ENCODE peak calls at places on chromosomes 12 and 14, in five cellular contexts. W is SK-N-SH, S is HepG2, U is K562, J is HCT116. O is an unnamed sample.

GRCh38 chr12:52781399-52782082 is 4.4 kb upstream of the KRT76 start:
- DNase-seq in W (no peak), S (no peak), U (no peak), J (no peak), O (no peak)

GRCh38 chr14:32611752-32612151 is 282.7 kb downstream of the AKAP6 start:
- DNase-seq in W (no peak), S (no peak), U (no peak), J (no peak), O (no peak)

GRCh38 chr12:52585951-52586350 is 12.3 kb upstream of the KRT74 start:
- DNase-seq in W (no peak), S (no peak), U (no peak), J (no peak), O (no peak)

GRCh38 chr12:95976416-95976832 is 19.7 kb downstream of the HAL start:
- DNase-seq in W (no peak), S (peak), U (no peak), J (no peak), O (no peak)

GRCh38 chr14:21711360-21711961 is 37.8 kb upstream of the OR4E1 start:
- DNase-seq in W (peak), S (peak), U (peak), J (peak), O (no peak)

GRCh38 chr12:68223067-68223747 is 2.4 kb downstream of the IL26 start:
- DNase-seq in W (peak), S (peak), U (peak), J (peak), O (peak)

GRCh38 chr14:28831126-28831525 is 64.5 kb downstream of the FOXG1 start:
- DNase-seq in W (no peak), S (no peak), U (no peak), J (no peak), O (peak)

GRCh38 chr12:23618718-23619117 is 330.8 kb downstream of the SOX5 start:
- DNase-seq in W (no peak), S (no peak), U (no peak), J (no peak), O (peak)

GRCh38 chr12:91986084-91986483 is 159.6 kb downstream of the BTG1 start:
- DNase-seq in W (no peak), S (peak), U (no peak), J (no peak), O (no peak)

GRCh38 chr12:93982847-93983315 is 165.5 kb upstream of the PLXNC1 start:
- DNase-seq in W (no peak), S (no peak), U (no peak), J (no peak), O (no peak)

GRCh38 chr12:123715151-123715676 is 3.1 kb downstream of the ATP6V0A2 start:
- DNase-seq in W (no peak), S (no peak), U (no peak), J (no peak), O (no peak)

GRCh38 chr12:31629756-31630732 is 29.4 kb upstream of the ETFBKMT start:
- DNase-seq in W (no peak), S (no peak), U (no peak), J (no peak), O (no peak)

GRCh38 chr14:65958664-65959562 is 527.3 kb upstream of the CCDC196 start:
- DNase-seq in W (peak), S (peak), U (peak), J (peak), O (no peak)

GRCh38 chr14:34301107-34301734 is 160.8 kb downstream of the SPTSSA start:
- DNase-seq in W (peak), S (peak), U (peak), J (peak), O (peak)

GRCh38 chr12:109182041-109182839 is 65.9 kb downstream of the ACACB start:
- DNase-seq in W (no peak), S (no peak), U (no peak), J (no peak), O (no peak)

GRCh38 chr12:31950088-31950487 is 9.1 kb upstream of the RESF1 start:
- DNase-seq in W (no peak), S (no peak), U (no peak), J (no peak), O (no peak)

GRCh38 chr12:57280234-57281062 is 29.5 kb upstream of the STAC3 start:
- DNase-seq in W (no peak), S (peak), U (peak), J (peak), O (peak)

GRCh38 chr14:36363704-36364103 is 43.3 kb upstream of the MBIP start:
- DNase-seq in W (no peak), S (no peak), U (no peak), J (no peak), O (no peak)

GRCh38 chr14:68902357-68902756 is 76.7 kb downstream of the ACTN1 start:
- DNase-seq in W (no peak), S (no peak), U (no peak), J (no peak), O (no peak)

GRCh38 chr14:79911762-79912161 is 299.5 kb downstream of the DIO2 start:
- DNase-seq in W (no peak), S (no peak), U (no peak), J (no peak), O (no peak)

GRCh38 chr14:69543341-69544249 is 31.1 kb downstream of the CCDC177 start:
- DNase-seq in W (no peak), S (no peak), U (no peak), J (peak), O (no peak)

GRCh38 chr14:102848830-102849521 is 71.7 kb downstream of the TRAF3 start:
- DNase-seq in W (peak), S (no peak), U (no peak), J (no peak), O (no peak)

GRCh38 chr12:96687719-96688118 is 198.3 kb downstream of the CFAP54 start:
- DNase-seq in W (no peak), S (no peak), U (no peak), J (no peak), O (no peak)

GRCh38 chr14:62709773-62710172 is 335.5 kb downstream of the KCNH5 start:
- DNase-seq in W (no peak), S (no peak), U (no peak), J (no peak), O (no peak)

GRCh38 chr14:62706217-62706616 is 339.0 kb downstream of the KCNH5 start:
- DNase-seq in W (no peak), S (no peak), U (no peak), J (no peak), O (no peak)

GRCh38 chr14:62710811-62711210 is 334.4 kb downstream of the KCNH5 start:
- DNase-seq in W (no peak), S (no peak), U (no peak), J (no peak), O (no peak)

DNA sequence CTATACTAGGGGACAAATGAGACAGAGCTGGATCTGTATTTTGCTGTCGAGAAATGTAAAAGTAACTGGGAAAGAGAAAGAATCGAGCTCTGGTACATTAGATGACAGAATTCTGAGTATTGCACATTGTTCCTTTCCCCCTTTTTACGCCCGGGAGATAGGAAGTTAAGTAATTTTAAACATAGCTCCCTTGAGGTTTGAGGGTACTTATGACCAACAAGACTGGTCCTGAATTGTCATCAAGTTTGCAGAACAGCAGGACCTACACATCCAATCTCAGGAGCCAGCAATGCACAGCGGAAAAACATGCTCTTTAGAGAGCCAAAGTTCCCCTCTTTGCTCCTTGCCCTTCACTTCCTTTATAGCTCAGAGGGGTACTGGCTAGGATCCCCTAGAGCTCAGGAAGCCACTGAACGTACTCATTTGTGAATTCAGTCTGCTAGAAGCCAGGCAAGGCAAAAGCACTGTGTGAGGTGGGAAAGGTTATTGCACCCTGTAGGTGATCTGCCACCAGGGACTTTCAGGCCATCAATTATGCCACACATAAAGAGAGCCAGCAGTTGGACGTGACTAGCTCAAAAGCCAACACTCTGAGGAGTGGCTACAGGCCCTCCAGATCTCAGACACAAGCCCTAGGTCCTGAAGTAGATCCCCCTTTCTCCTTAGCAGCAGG is 333.8 kb downstream of the KCNH5 start:
- DNase-seq in W (no peak), S (no peak), U (no peak), J (no peak), O (no peak)
- TF ChIP-seq ZBTB33 in W (no peak), S (no peak), U (no peak), J (no peak), O (no peak)

GRCh38 chr14:92589213-92589852 is 75.8 kb downstream of the RIN3 start:
- DNase-seq in W (no peak), S (peak), U (no peak), J (no peak), O (no peak)
- TF ChIP-seq ZBTB33 in W (no peak), S (no peak), U (no peak), J (no peak), O (no peak)

GRCh38 chr12:42904683-42905418 is 315.3 kb upstream of the PRICKLE1 start:
- DNase-seq in W (no peak), S (no peak), U (no peak), J (no peak), O (no peak)

GRCh38 chr12:42902001-42902400 is 312.5 kb upstream of the PRICKLE1 start:
- DNase-seq in W (no peak), S (no peak), U (no peak), J (no peak), O (no peak)

GRCh38 chr12:42910656-42911055 is 321.1 kb upstream of the PRICKLE1 start:
- DNase-seq in W (no peak), S (no peak), U (no peak), J (no peak), O (no peak)

DNA sequence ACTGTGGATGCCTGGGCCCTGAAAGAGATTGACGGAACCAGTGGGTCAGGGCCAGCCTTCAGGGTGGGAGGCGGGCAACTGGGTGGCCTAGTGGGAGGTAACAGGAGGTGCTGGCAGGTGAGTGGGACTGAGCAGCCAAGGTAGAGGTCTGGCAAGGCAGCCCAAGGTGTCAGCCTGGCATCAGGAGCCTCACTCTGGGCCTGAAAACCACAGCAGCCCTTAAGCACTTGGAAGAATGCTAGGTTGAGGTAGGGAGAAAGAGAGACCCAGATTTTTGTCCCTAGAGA is 315.8 kb upstream of the PRICKLE1 start:
- DNase-seq in W (no peak), S (no peak), U (no peak), J (no peak), O (no peak)
- TF ChIP-seq ZBTB33 in W (no peak), S (no peak), U (no peak), J (no peak), O (no peak)

DNA sequence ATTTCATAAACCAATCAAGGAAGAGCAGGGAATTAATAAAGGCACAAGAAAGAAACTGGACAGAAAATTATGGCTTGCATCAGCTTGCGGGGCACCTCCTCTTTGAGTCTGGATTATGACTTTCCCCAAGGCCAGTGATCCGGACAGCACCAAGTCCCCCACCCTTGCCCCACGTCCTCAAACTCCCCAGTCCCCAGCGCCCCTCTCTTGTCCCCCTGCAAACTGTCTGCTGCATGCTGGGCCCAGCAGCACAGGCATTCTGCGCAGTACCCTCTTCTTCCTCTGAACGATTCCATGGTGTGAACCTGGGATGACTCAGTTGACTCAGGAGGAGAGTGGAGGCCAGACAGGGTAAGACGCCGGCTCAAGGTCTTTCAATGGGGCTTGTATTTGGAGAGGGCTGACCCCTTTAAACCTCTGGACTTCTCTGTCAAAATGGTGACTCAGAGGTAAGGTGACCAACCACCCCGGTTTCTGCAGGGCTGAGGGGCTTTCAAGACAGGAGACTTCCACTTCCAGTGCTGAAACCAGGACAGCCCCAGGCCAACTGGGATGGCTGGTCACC is 13.5 kb downstream of the C14orf132 start:
- DNase-seq in W (no peak), S (no peak), U (no peak), J (no peak), O (no peak)
- TF ChIP-seq ZBTB33 in W (no peak), S (no peak), U (no peak), J (no peak), O (no peak)

GRCh38 chr14:92039720-92040430 is at the start of gene TRIP11:
- DNase-seq in W (peak), S (peak), U (peak), J (peak), O (peak)

GRCh38 chr14:92037989-92038388 is 1.9 kb downstream of the TRIP11 start:
- DNase-seq in W (peak), S (no peak), U (no peak), J (no peak), O (no peak)

GRCh38 chr14:92041203-92041602 is 1.3 kb upstream of the TRIP11 start:
- DNase-seq in W (no peak), S (no peak), U (no peak), J (no peak), O (no peak)

GRCh38 chr14:92040431-92041040 is 677 bp upstream of the TRIP11 start:
- DNase-seq in W (peak), S (peak), U (no peak), J (peak), O (peak)

GRCh38 chr14:92039073-92039719 is 663 bp downstream of the TRIP11 start:
- DNase-seq in W (peak), S (peak), U (peak), J (peak), O (no peak)
- TF ChIP-seq ZBTB33 in W (no peak), S (no peak), U (no peak), J (no peak), O (no peak)

DNA sequence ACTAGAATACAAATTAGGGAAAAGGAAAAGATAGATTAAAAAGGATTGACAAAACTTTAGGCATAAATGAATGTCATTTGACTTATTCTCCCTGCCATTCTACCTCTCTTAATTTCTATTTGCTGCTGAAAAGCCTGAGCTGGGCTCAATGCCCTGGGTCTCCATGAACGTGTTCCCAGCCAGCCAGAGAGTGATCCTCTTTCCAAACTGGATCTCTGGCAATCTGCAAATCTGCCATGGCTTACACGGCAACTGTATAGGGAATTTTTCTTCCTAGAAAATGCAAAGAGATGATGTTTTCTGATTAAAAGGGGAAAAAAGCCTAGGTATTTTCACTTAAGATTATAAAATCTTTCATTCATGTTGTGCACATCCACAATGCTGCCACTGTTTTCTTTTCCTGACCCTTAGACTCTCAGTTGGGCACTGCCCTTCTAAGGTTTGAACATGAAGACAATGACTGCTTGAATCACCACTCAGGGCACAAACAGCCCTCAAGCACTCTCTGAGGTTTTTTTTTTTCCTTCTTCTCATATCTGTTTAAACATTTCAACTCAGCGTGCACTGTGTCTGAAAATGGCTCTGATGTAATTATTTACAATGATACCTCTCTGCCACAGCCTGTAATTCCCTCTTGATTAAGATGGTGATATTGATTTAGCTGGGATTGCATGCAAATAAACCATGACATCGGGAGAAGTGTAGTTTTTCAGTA is 60.3 kb downstream of the DACT1 start:
- DNase-seq in W (no peak), S (no peak), U (no peak), J (no peak), O (no peak)
- TF ChIP-seq ZBTB33 in W (no peak), S (no peak), U (no peak), J (no peak), O (no peak)

GRCh38 chr14:59890676-59891075 is 20.1 kb upstream of the RTN1 start:
- DNase-seq in W (no peak), S (no peak), U (no peak), J (no peak), O (no peak)
- TF ChIP-seq ZBTB33 in W (no peak), S (no peak), U (no peak), J (no peak), O (no peak)

GRCh38 chr14:67618617-67619063 is 1.1 kb upstream of the ARG2 start:
- DNase-seq in W (peak), S (peak), U (peak), J (no peak), O (no peak)
- TF ChIP-seq ZBTB33 in W (no peak), S (no peak), U (no peak), J (no peak), O (no peak)

GRCh38 chr12:75917704-75918103 is 113.9 kb downstream of the PHLDA1 start:
- DNase-seq in W (no peak), S (no peak), U (no peak), J (no peak), O (no peak)

GRCh38 chr12:75909714-75910451 is 121.7 kb downstream of the PHLDA1 start:
- DNase-seq in W (no peak), S (peak), U (no peak), J (no peak), O (no peak)

GRCh38 chr12:75917083-75917482 is 114.5 kb downstream of the PHLDA1 start:
- DNase-seq in W (no peak), S (no peak), U (no peak), J (no peak), O (peak)

GRCh38 chr12:75910452-75910722 is 121.2 kb downstream of the PHLDA1 start:
- DNase-seq in W (no peak), S (no peak), U (no peak), J (no peak), O (no peak)

DNA sequence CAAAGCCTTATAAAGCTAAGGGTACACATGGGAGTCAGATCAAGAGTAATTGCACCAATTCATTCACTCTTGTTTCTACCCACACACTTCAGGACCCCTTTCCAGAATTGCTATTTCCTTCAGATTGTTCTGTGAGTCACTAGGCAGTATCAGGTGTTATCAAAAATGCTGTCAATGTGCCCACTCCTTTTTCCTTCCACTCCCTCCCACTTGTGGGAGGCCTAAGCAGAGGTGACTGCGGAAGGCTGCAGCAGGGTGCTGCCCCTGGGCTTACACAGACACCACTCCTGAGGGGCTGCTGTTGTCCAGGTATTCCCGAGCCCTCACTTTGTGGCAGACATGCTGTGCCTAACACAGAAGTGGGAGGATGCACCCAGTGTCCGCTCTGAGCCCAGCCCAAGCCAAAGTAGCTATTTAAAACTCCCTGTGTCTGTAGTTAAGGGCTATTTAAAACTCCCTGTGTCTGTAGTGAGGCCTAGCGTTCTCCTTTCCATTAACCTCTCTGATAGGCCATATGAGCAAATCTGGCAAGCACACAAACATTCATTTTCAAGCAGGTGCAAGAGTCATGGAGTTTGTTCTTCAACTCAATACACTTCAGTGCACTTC is 118.0 kb downstream of the PHLDA1 start:
- DNase-seq in W (no peak), S (no peak), U (no peak), J (no peak), O (no peak)
- TF ChIP-seq ZBTB33 in W (no peak), S (no peak), U (no peak), J (no peak), O (no peak)

DNA sequence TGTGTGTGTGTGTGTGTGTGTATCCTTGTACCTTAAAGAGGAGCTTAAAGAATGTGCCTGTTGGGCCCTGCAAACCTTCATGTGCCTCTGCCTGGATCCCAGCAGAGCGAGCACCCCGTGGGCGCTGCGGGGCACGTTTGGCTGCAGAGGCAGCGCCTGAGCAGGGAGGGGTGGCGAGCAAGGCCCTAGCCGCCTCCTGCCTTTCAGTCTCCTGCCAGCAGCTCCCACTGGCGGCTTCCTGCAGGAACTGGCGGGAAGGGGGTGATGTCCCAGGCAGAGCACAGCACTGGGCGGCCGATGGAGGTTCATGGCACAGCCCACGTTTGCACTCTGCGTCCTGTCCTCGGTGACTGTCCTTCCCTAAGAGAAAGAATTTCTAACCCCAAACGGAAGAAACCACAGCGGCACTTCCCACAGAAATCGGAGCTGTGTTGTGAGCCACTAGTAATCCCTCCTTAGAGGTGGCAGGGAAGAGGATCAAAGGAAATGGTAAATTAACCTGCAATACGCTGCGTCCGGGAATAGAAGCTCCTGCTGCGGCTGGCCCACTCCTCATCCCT is 19.8 kb downstream of the ZBTB42 start:
- DNase-seq in W (peak), S (peak), U (no peak), J (no peak), O (no peak)
- TF ChIP-seq ZBTB33 in W (no peak), S (no peak), U (peak), J (no peak), O (no peak)